ENCODE peak calls at places on chromosomes 3 and 15, in six cellular contexts. T is stimulated activated CD8-positive, alpha-beta memory T cell treated with anti-CD3 and anti-CD28 coated beads, Interleukin-2, amount 100 ng/mL, for 48 hours; S is stomach; A is NCI-H1417; D is PC-9; W is midbrain. Y is an unnamed sample.

GRCh38 chr3:186963636-186964035 is 33.3 kb downstream of the ST6GAL1 start:
- DNase-seq in S (no peak), T (no peak), D (no peak), A (no peak), W (no peak), Y (no peak)

GRCh38 chr3:184338538-184338945 is 1.1 kb downstream of the FAM131A start:
- DNase-seq in A (peak; percentile 99), S (peak; percentile 57), W (peak; percentile 78), D (no peak), T (no peak), Y (peak; percentile 79)

GRCh38 chr3:37653466-37653865 is 208.2 kb upstream of the CTDSPL start:
- DNase-seq in A (no peak), W (no peak), D (no peak), S (no peak), T (no peak), Y (no peak)

GRCh38 chr3:126340596-126340942 is 16.6 kb downstream of the KLF15 start:
- DNase-seq in T (no peak), W (no peak), S (no peak), D (no peak), A (no peak), Y (no peak)

GRCh38 chr15:82532991-82533481 is 7.2 kb downstream of the RPS17 start:
- DNase-seq in T (no peak), D (no peak), A (no peak), W (no peak), S (no peak), Y (no peak)

GRCh38 chr3:6935964-6936363 is 75.0 kb downstream of the GRM7 start:
- DNase-seq in T (no peak), S (no peak), W (no peak), A (no peak), D (no peak), Y (no peak)

GRCh38 chr15:37810381-37810780 is 124.1 kb upstream of the TMCO5A start:
- DNase-seq in S (no peak), W (no peak), A (no peak), T (no peak), D (no peak), Y (no peak)

GRCh38 chr3:99783009-99783573 is 34.6 kb upstream of the CMSS1 start:
- DNase-seq in T (no peak), A (peak; percentile 8), S (no peak), D (no peak), W (no peak), Y (no peak)

GRCh38 chr3:134312072-134312872 is 61.6 kb upstream of the RYK start:
- DNase-seq in D (peak; percentile 95), T (no peak), W (no peak), S (peak; percentile 79), A (no peak), Y (peak; percentile 64)

GRCh38 chr3:127747066-127747465 is 74.3 kb downstream of the ABTB1 start:
- DNase-seq in A (no peak), S (no peak), T (no peak), D (no peak), W (no peak), Y (no peak)

GRCh38 chr3:113697192-113698090 is 999 bp upstream of the USF3 start:
- DNase-seq in D (no peak), W (peak; percentile 48), S (no peak), T (no peak), A (peak; percentile 62), Y (peak; percentile 58)

GRCh38 chr3:178508443-178508825 is 27.8 kb upstream of the KCNMB2 start:
- DNase-seq in D (no peak), A (no peak), T (no peak), W (no peak), S (no peak), Y (no peak)

Y was measured in cerebellar cortex.